ENCODE peak calls at places on chromosomes 6 and 20, in ten cellular contexts. One of them, this sample, is unnamed.

GRCh38 chr6:84119277-84119676 is 85.7 kb downstream of the MRAP2 start:
- DNase-seq in SJSA1: no peak
- DNase-seq in HepG2: no peak
- DNase-seq in effector memory CD4-positive, alpha-beta T cell: no peak
- DNase-seq in PC-9: no peak
- DNase-seq in PC-3: peak
- DNase-seq in stomach: no peak
- DNase-seq in caudate nucleus: no peak
- DNase-seq in adrenal gland: no peak
- DNase-seq in spleen: no peak
- DNase-seq in this sample: no peak

GRCh38 chr6:73003302-73003701 is 222.0 kb downstream of the KHDC1L start:
- DNase-seq in spleen: no peak
- DNase-seq in PC-9: no peak
- DNase-seq in effector memory CD4-positive, alpha-beta T cell: no peak
- DNase-seq in stomach: no peak
- DNase-seq in SJSA1: no peak
- DNase-seq in caudate nucleus: no peak
- DNase-seq in PC-3: no peak
- DNase-seq in HepG2: no peak
- DNase-seq in adrenal gland: no peak
- DNase-seq in this sample: no peak

GRCh38 chr6:139868576-139868975 is 494.1 kb upstream of the CITED2 start:
- DNase-seq in PC-3: no peak
- DNase-seq in caudate nucleus: no peak
- DNase-seq in stomach: no peak
- DNase-seq in HepG2: no peak
- DNase-seq in SJSA1: no peak
- DNase-seq in adrenal gland: no peak
- DNase-seq in PC-9: no peak
- DNase-seq in spleen: no peak
- DNase-seq in effector memory CD4-positive, alpha-beta T cell: no peak
- DNase-seq in this sample: no peak

GRCh38 chr6:85300581-85300980 is 149.3 kb upstream of the NT5E start:
- DNase-seq in stomach: no peak
- DNase-seq in HepG2: no peak
- DNase-seq in PC-3: no peak
- DNase-seq in SJSA1: no peak
- DNase-seq in PC-9: no peak
- DNase-seq in caudate nucleus: no peak
- DNase-seq in spleen: no peak
- DNase-seq in adrenal gland: no peak
- DNase-seq in effector memory CD4-positive, alpha-beta T cell: no peak
- DNase-seq in this sample: no peak

GRCh38 chr6:52328721-52329120 is 33.2 kb upstream of the PAQR8 start:
- DNase-seq in HepG2: peak
- DNase-seq in SJSA1: no peak
- DNase-seq in stomach: no peak
- DNase-seq in PC-3: no peak
- DNase-seq in effector memory CD4-positive, alpha-beta T cell: no peak
- DNase-seq in adrenal gland: no peak
- DNase-seq in caudate nucleus: no peak
- DNase-seq in spleen: no peak
- DNase-seq in PC-9: no peak
- DNase-seq in this sample: no peak

GRCh38 chr20:13953227-13953626 is 37.2 kb downstream of the SEL1L2 start:
- DNase-seq in spleen: no peak
- DNase-seq in PC-3: no peak
- DNase-seq in effector memory CD4-positive, alpha-beta T cell: no peak
- DNase-seq in adrenal gland: no peak
- DNase-seq in caudate nucleus: no peak
- DNase-seq in HepG2: peak
- DNase-seq in SJSA1: no peak
- DNase-seq in PC-9: no peak
- DNase-seq in stomach: no peak
- DNase-seq in this sample: no peak

GRCh38 chr20:703010-703409 is 27.4 kb upstream of the SCRT2 start:
- DNase-seq in stomach: no peak
- DNase-seq in SJSA1: no peak
- DNase-seq in spleen: no peak
- DNase-seq in HepG2: no peak
- DNase-seq in adrenal gland: no peak
- DNase-seq in PC-9: peak
- DNase-seq in caudate nucleus: no peak
- DNase-seq in effector memory CD4-positive, alpha-beta T cell: no peak
- DNase-seq in PC-3: no peak
- DNase-seq in this sample: no peak

GRCh38 chr6:107641500-107641931 is 151.6 kb downstream of the SOBP start:
- DNase-seq in stomach: no peak
- DNase-seq in caudate nucleus: peak
- DNase-seq in spleen: no peak
- DNase-seq in PC-3: peak
- DNase-seq in adrenal gland: no peak
- DNase-seq in HepG2: no peak
- DNase-seq in SJSA1: no peak
- DNase-seq in effector memory CD4-positive, alpha-beta T cell: no peak
- DNase-seq in PC-9: no peak
- DNase-seq in this sample: peak

GRCh38 chr20:47351643-47352331 is 4.7 kb downstream of the ZMYND8 start:
- DNase-seq in spleen: peak
- DNase-seq in HepG2: no peak
- DNase-seq in effector memory CD4-positive, alpha-beta T cell: no peak
- DNase-seq in adrenal gland: no peak
- DNase-seq in SJSA1: no peak
- DNase-seq in stomach: no peak
- DNase-seq in PC-9: no peak
- DNase-seq in caudate nucleus: no peak
- DNase-seq in PC-3: no peak
- DNase-seq in this sample: no peak

GRCh38 chr6:44896701-44897100 is 431.4 kb upstream of the RUNX2 start:
- DNase-seq in HepG2: no peak
- DNase-seq in spleen: no peak
- DNase-seq in adrenal gland: no peak
- DNase-seq in caudate nucleus: no peak
- DNase-seq in stomach: no peak
- DNase-seq in SJSA1: no peak
- DNase-seq in effector memory CD4-positive, alpha-beta T cell: no peak
- DNase-seq in PC-9: no peak
- DNase-seq in PC-3: no peak
- DNase-seq in this sample: no peak

GRCh38 chr6:49815166-49815565 is 28.1 kb upstream of the PGK2 start:
- DNase-seq in PC-3: no peak
- DNase-seq in SJSA1: no peak
- DNase-seq in HepG2: no peak
- DNase-seq in PC-9: no peak
- DNase-seq in adrenal gland: no peak
- DNase-seq in caudate nucleus: no peak
- DNase-seq in spleen: no peak
- DNase-seq in effector memory CD4-positive, alpha-beta T cell: no peak
- DNase-seq in stomach: no peak
- DNase-seq in this sample: no peak
- H3K27ac ChIP-seq in PC-3: no peak
- H3K27ac ChIP-seq in SJSA1: no peak
- H3K27ac ChIP-seq in HepG2: no peak
- H3K27ac ChIP-seq in PC-9: no peak
- H3K27ac ChIP-seq in adrenal gland: no peak
- H3K27ac ChIP-seq in caudate nucleus: no peak
- H3K27ac ChIP-seq in spleen: no peak
- H3K27ac ChIP-seq in effector memory CD4-positive, alpha-beta T cell: no peak
- H3K27ac ChIP-seq in stomach: no peak
- H3K27ac ChIP-seq in this sample: no peak

DNA sequence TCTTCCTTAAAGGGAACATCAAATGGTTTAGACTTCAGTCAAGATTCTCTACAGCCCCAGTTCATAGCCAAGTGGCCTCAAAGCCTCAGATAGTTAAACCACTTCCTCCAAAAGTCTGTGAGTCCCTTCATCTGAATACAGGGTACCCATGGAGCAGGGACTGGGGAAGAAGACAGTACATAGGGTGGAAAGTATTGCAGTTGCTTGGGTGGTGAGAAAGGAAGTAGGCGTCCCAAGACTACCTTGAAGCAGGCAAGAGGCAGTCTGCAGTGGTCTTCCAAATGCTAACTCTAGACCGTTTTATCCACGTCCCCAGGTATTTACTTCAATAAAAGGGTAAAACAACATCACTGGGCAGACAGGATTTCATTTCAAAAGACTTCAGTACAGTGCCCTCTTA is 2.0 kb downstream of the FYN start:
- DNase-seq in stomach: no peak
- DNase-seq in adrenal gland: no peak
- DNase-seq in PC-3: no peak
- DNase-seq in HepG2: no peak
- DNase-seq in effector memory CD4-positive, alpha-beta T cell: no peak
- DNase-seq in spleen: no peak
- DNase-seq in SJSA1: no peak
- DNase-seq in caudate nucleus: no peak
- DNase-seq in PC-9: no peak
- DNase-seq in this sample: no peak
- H3K27ac ChIP-seq in stomach: peak
- H3K27ac ChIP-seq in adrenal gland: no peak
- H3K27ac ChIP-seq in PC-3: peak
- H3K27ac ChIP-seq in HepG2: no peak
- H3K27ac ChIP-seq in effector memory CD4-positive, alpha-beta T cell: peak
- H3K27ac ChIP-seq in spleen: peak
- H3K27ac ChIP-seq in SJSA1: no peak
- H3K27ac ChIP-seq in caudate nucleus: peak
- H3K27ac ChIP-seq in PC-9: no peak
- H3K27ac ChIP-seq in this sample: peak

GRCh38 chr20:57435498-57436222 is 44.5 kb downstream of the RBM38 start:
- DNase-seq in PC-9: peak
- DNase-seq in spleen: peak
- DNase-seq in SJSA1: peak
- DNase-seq in effector memory CD4-positive, alpha-beta T cell: peak
- DNase-seq in adrenal gland: no peak
- DNase-seq in PC-3: peak
- DNase-seq in caudate nucleus: peak
- DNase-seq in stomach: peak
- DNase-seq in HepG2: peak
- DNase-seq in this sample: peak
- H3K27ac ChIP-seq in PC-9: peak
- H3K27ac ChIP-seq in spleen: peak
- H3K27ac ChIP-seq in SJSA1: no peak
- H3K27ac ChIP-seq in effector memory CD4-positive, alpha-beta T cell: no peak
- H3K27ac ChIP-seq in adrenal gland: no peak
- H3K27ac ChIP-seq in PC-3: peak
- H3K27ac ChIP-seq in caudate nucleus: no peak
- H3K27ac ChIP-seq in stomach: peak
- H3K27ac ChIP-seq in HepG2: no peak
- H3K27ac ChIP-seq in this sample: no peak

GRCh38 chr20:32507998-32508774 is 76.9 kb downstream of the NOL4L start:
- DNase-seq in effector memory CD4-positive, alpha-beta T cell: no peak
- DNase-seq in HepG2: no peak
- DNase-seq in PC-3: no peak
- DNase-seq in caudate nucleus: no peak
- DNase-seq in spleen: no peak
- DNase-seq in adrenal gland: no peak
- DNase-seq in stomach: no peak
- DNase-seq in PC-9: no peak
- DNase-seq in SJSA1: no peak
- DNase-seq in this sample: no peak
- H3K27ac ChIP-seq in effector memory CD4-positive, alpha-beta T cell: peak
- H3K27ac ChIP-seq in HepG2: no peak
- H3K27ac ChIP-seq in PC-3: no peak
- H3K27ac ChIP-seq in caudate nucleus: no peak
- H3K27ac ChIP-seq in spleen: peak
- H3K27ac ChIP-seq in adrenal gland: no peak
- H3K27ac ChIP-seq in stomach: no peak
- H3K27ac ChIP-seq in PC-9: no peak
- H3K27ac ChIP-seq in SJSA1: no peak
- H3K27ac ChIP-seq in this sample: no peak

GRCh38 chr20:25750765-25751696 is 54.4 kb upstream of the ZNF337 start:
- DNase-seq in PC-9: no peak
- DNase-seq in effector memory CD4-positive, alpha-beta T cell: peak
- DNase-seq in HepG2: peak
- DNase-seq in caudate nucleus: no peak
- DNase-seq in SJSA1: no peak
- DNase-seq in PC-3: peak
- DNase-seq in adrenal gland: peak
- DNase-seq in stomach: peak
- DNase-seq in spleen: peak
- DNase-seq in this sample: peak
- H3K27ac ChIP-seq in PC-9: no peak
- H3K27ac ChIP-seq in effector memory CD4-positive, alpha-beta T cell: no peak
- H3K27ac ChIP-seq in HepG2: peak
- H3K27ac ChIP-seq in caudate nucleus: no peak
- H3K27ac ChIP-seq in SJSA1: no peak
- H3K27ac ChIP-seq in PC-3: no peak
- H3K27ac ChIP-seq in adrenal gland: no peak
- H3K27ac ChIP-seq in stomach: peak
- H3K27ac ChIP-seq in spleen: no peak
- H3K27ac ChIP-seq in this sample: peak